ENCODE peak calls at places on chromosomes 7 and 10, in six cellular contexts. G is HL-60; C is type B pancreatic cell; N is cardiac fibroblast; O is CD8-positive, alpha-beta T cell; V is hepatocyte. I is an unnamed sample.

GRCh38 chr7:92297736-92298135 is 52.0 kb downstream of the ANKIB1 start:
- DNase-seq in G (no peak), C (no peak), N (no peak), O (no peak), V (no peak), I (no peak)

GRCh38 chr10:121608669-121609190 is 10.5 kb upstream of the FGFR2 start:
- DNase-seq in G (no peak), C (no peak), N (no peak), O (no peak), V (peak; percentile 80), I (peak; percentile 76)

GRCh38 chr7:48443051-48443450 is 271.8 kb downstream of the ABCA13 start:
- DNase-seq in G (no peak), C (no peak), N (no peak), O (no peak), V (no peak), I (no peak)

GRCh38 chr7:114911411-114911810 is 10.5 kb upstream of the MDFIC start:
- DNase-seq in G (no peak), C (no peak), N (no peak), O (no peak), V (no peak), I (no peak)

GRCh38 chr10:122143238-122143841 is 127.8 kb upstream of the BTBD16 start:
- DNase-seq in G (peak; percentile 22), C (no peak), N (no peak), O (no peak), V (no peak), I (no peak)

GRCh38 chr10:78250313-78251040 is 216.8 kb downstream of the RPS24 start:
- DNase-seq in G (peak; percentile 65), C (no peak), N (no peak), O (no peak), V (no peak), I (no peak)

GRCh38 chr7:116834815-116835533 is 27.4 kb upstream of the CAPZA2 start:
- DNase-seq in G (no peak), C (no peak), N (peak; percentile 18), O (no peak), V (peak; percentile 27), I (no peak)

GRCh38 chr7:138738114-138738513 is 37.0 kb upstream of the SVOPL start:
- DNase-seq in G (peak; percentile 5), C (no peak), N (no peak), O (no peak), V (no peak), I (no peak)

GRCh38 chr10:128123853-128124252 is 2.4 kb downstream of the MKI67 start:
- DNase-seq in G (no peak), C (no peak), N (no peak), O (no peak), V (no peak), I (no peak)

GRCh38 chr10:17109475-17110207 is 20.0 kb downstream of the CUBN start:
- DNase-seq in G (no peak), C (no peak), N (peak; percentile 40), O (no peak), V (no peak), I (no peak)

GRCh38 chr10:122276611-122277205 is 5.6 kb downstream of the BTBD16 start:
- DNase-seq in G (no peak), C (no peak), N (peak; percentile 33), O (no peak), V (peak; percentile 75), I (no peak)

GRCh38 chr7:30465342-30466170 is 13.0 kb downstream of the NOD1 start:
- DNase-seq in G (no peak), C (no peak), N (peak; percentile 47), O (no peak), V (no peak), I (no peak)

GRCh38 chr10:129028425-129028824 is 438.6 kb upstream of the MGMT start:
- DNase-seq in G (no peak), C (no peak), N (no peak), O (peak; percentile 27), V (no peak), I (no peak)

GRCh38 chr7:30901856-30902255 is 9.8 kb upstream of the AQP1 start:
- DNase-seq in G (no peak), C (no peak), N (no peak), O (no peak), V (no peak), I (no peak)

GRCh38 chr10:100053686-100054460 is 27.8 kb downstream of the CPN1 start:
- DNase-seq in G (no peak), C (no peak), N (no peak), O (no peak), V (no peak), I (no peak)

GRCh38 chr7:71633571-71634008 is 501.6 kb downstream of the GALNT17 start:
- DNase-seq in G (no peak), C (no peak), N (peak; percentile 79), O (no peak), V (peak; percentile 86), I (no peak)

GRCh38 chr10:132522521-132523411 is 14.8 kb upstream of the INPP5A start:
- DNase-seq in G (no peak), C (no peak), N (no peak), O (no peak), V (no peak), I (no peak)

GRCh38 chr7:85749715-85750453 is 563.0 kb upstream of the SEMA3D start:
- DNase-seq in G (no peak), C (no peak), N (no peak), O (no peak), V (no peak), I (no peak)

GRCh38 chr10:117004627-117005453 is at the start of gene SHTN1:
- DNase-seq in G (peak; percentile 35), C (peak; percentile 83), N (peak; percentile 57), O (no peak), V (peak; percentile 93), I (peak; percentile 87)

GRCh38 chr7:29564455-29565185 is 985 bp downstream of the PRR15 start:
- DNase-seq in G (peak; percentile 35), C (no peak), N (peak; percentile 81), O (no peak), V (peak; percentile 74), I (peak; percentile 85)

GRCh38 chr10:30435068-30435422 is 1.1 kb downstream of the MAP3K8 start:
- DNase-seq in G (no peak), C (no peak), N (peak; percentile 65), O (no peak), V (peak; percentile 62), I (no peak)

GRCh38 chr10:14153570-14154055 is 177.1 kb downstream of the FRMD4A start:
- DNase-seq in G (no peak), C (no peak), N (peak; percentile 13), O (no peak), V (no peak), I (no peak)

GRCh38 chr10:77553311-77553710 is 84.3 kb downstream of the KCNMA1 start:
- DNase-seq in G (no peak), C (no peak), N (no peak), O (no peak), V (no peak), I (no peak)

GRCh38 chr10:35505241-35505873 is 99.8 kb upstream of the GJD4 start:
- DNase-seq in G (no peak), C (no peak), N (no peak), O (no peak), V (peak; percentile 16), I (no peak)

GRCh38 chr7:116670409-116671036 is 1.5 kb upstream of the MET start:
- DNase-seq in G (no peak), C (no peak), N (peak; percentile 25), O (no peak), V (peak; percentile 18), I (peak; percentile 46)

DNA sequence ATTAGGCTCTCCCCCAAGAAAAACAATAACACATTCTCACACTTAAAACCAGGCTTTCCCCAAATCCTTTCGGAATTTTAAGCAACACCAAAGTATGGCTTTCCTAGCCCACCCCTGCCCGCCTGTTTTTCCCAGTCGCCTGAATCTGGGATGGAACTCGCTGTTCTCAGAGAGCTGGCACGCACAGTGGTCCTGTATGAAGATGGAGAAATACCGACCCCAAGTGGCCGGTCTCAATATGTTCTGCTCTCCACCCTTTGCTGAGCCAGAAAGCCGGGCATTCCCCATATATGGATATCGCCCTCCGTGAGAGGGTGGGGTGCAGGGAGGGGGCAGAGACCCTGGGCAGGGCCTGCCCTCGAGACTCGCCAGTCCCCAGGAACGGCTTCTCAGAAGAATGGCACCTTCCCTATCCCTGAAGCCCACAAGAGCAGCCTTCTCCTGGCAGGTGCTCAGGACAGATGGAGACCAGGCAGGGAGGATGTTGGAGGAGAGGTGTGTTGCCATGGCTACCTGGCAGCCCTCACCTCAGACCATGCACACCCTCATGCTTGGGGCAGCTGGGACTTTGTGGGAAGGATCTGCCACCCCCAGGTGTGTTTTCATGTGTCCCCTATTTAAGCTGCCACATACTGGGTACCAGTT is 3.4 kb downstream of the TACR2 start:
- DNase-seq in G (no peak), C (no peak), N (peak; percentile 84), O (no peak), V (peak; percentile 81), I (peak; percentile 53)
- TF ChIP-seq CTCF in G (peak; percentile 26), C (peak; percentile 77), N (peak; percentile 83), O (peak; percentile 41), V (peak; percentile 68), I (peak; percentile 55)

GRCh38 chr10:62511656-62512055 is 137.5 kb downstream of the ZNF365 start:
- DNase-seq in G (no peak), C (no peak), N (no peak), O (no peak), V (no peak), I (no peak)
- TF ChIP-seq CTCF in G (no peak), C (no peak), N (no peak), O (no peak), V (no peak), I (no peak)

GRCh38 chr7:149195180-149196150 is at the start of gene ZNF282:
- DNase-seq in G (peak; percentile 63), C (peak; percentile 92), N (peak; percentile 90), O (peak; percentile 77), V (peak; percentile 95), I (peak; percentile 94)
- TF ChIP-seq CTCF in G (peak; percentile 48), C (peak; percentile 69), N (peak; percentile 70), O (no peak), V (peak; percentile 83), I (peak; percentile 39)

GRCh38 chr7:69892790-69893189 is 294.5 kb downstream of the AUTS2 start:
- DNase-seq in G (no peak), C (no peak), N (no peak), O (no peak), V (no peak), I (no peak)

GRCh38 chr7:69898189-69898588 is 299.9 kb downstream of the AUTS2 start:
- DNase-seq in G (no peak), C (no peak), N (no peak), O (no peak), V (peak; percentile 11), I (no peak)

GRCh38 chr7:69896100-69896499 is 297.8 kb downstream of the AUTS2 start:
- DNase-seq in G (no peak), C (no peak), N (no peak), O (no peak), V (no peak), I (no peak)

GRCh38 chr7:69890081-69890369 is 291.8 kb downstream of the AUTS2 start:
- DNase-seq in G (no peak), C (no peak), N (no peak), O (no peak), V (no peak), I (no peak)

GRCh38 chr7:69893915-69894314 is 295.6 kb downstream of the AUTS2 start:
- DNase-seq in G (no peak), C (no peak), N (peak; percentile 29), O (no peak), V (peak; percentile 26), I (no peak)
- TF ChIP-seq CTCF in G (no peak), C (peak; percentile 53), N (peak; percentile 25), O (no peak), V (peak; percentile 42), I (no peak)

I was measured in Calu3.